ENCODE peak calls at places on chromosomes 3 and 15, in nine cellular contexts. Q is mucosa of gallbladder; E is activated T-cell treated with anti-CD3 and anti-CD28 coated beads for 1 hour; H is HEK293T; G is SW480; L is AG04450; C is T-cell; P is CD4-positive, alpha-beta T cell; U is stimulated activated CD4-positive, alpha-beta T cell treated with anti-CD3 and anti-CD28 coated beads, Interleukin-2, amount 100 ng/mL, for 48 hours. S is an unnamed sample.

GRCh38 chr15:101660005-101660404 is 7.8 kb upstream of the TM2D3 start:
- DNase-seq in L (no peak), E (no peak), Q (no peak), P (no peak), C (no peak), G (no peak), H (no peak), U (no peak), S (no peak)

GRCh38 chr3:185824467-185825378 is at the start of gene IGF2BP2:
- DNase-seq in L (peak; percentile 43), Q (peak; percentile 72), C (peak; percentile 35), G (peak; percentile 87), H (peak; percentile 47), U (peak; percentile 39), E (no peak), P (peak; percentile 16), S (peak; percentile 77)

GRCh38 chr3:42061711-42062408 is 29.3 kb upstream of the TRAK1 start:
- DNase-seq in H (no peak), G (peak; percentile 82), Q (peak; percentile 46), P (no peak), C (no peak), L (peak; percentile 63), E (no peak), U (no peak), S (no peak)

GRCh38 chr15:31502541-31503229 is 176.1 kb downstream of the KLF13 start:
- DNase-seq in C (no peak), E (no peak), U (no peak), G (no peak), H (no peak), L (no peak), Q (peak; percentile 3), P (no peak), S (no peak)

GRCh38 chr3:189555558-189555881 is 75.7 kb upstream of the TP63 start:
- DNase-seq in U (no peak), C (no peak), L (no peak), H (no peak), P (no peak), E (no peak), G (no peak), Q (no peak), S (no peak)

GRCh38 chr3:37442397-37442796 is 268.0 kb upstream of the LRRFIP2 start:
- DNase-seq in L (no peak), U (no peak), Q (no peak), G (no peak), E (no peak), P (no peak), H (no peak), C (no peak), S (no peak)

GRCh38 chr3:30353711-30354467 is 252.5 kb upstream of the TGFBR2 start:
- DNase-seq in C (peak; percentile 68), P (peak; percentile 25), E (no peak), G (peak; percentile 80), H (no peak), U (no peak), Q (no peak), L (no peak), S (no peak)

GRCh38 chr15:55282284-55282833 is 7.3 kb downstream of the RAB27A start:
- DNase-seq in U (no peak), G (no peak), L (no peak), H (no peak), E (no peak), P (no peak), Q (no peak), C (no peak), S (no peak)

GRCh38 chr3:106457278-106458210 is 588.7 kb upstream of the CBLB start:
- DNase-seq in Q (no peak), G (no peak), E (no peak), P (no peak), H (no peak), L (peak; percentile 60), C (no peak), U (no peak), S (no peak)

GRCh38 chr3:122947086-122947611 is 80.4 kb downstream of the SEMA5B start:
- DNase-seq in P (no peak), G (no peak), C (no peak), H (no peak), E (no peak), U (no peak), Q (no peak), L (no peak), S (no peak)

GRCh38 chr15:81002254-81003022 is 1.7 kb downstream of the TLNRD1 start:
- DNase-seq in E (no peak), U (no peak), C (no peak), H (no peak), Q (no peak), G (peak; percentile 17), P (no peak), L (no peak), S (no peak)

GRCh38 chr3:129663045-129663446 is 56.6 kb upstream of the PLXND1 start:
- DNase-seq in U (no peak), H (no peak), Q (peak; percentile 37), P (no peak), E (no peak), C (no peak), L (no peak), G (peak; percentile 81), S (no peak)

GRCh38 chr15:99099661-99100060 is 5.2 kb upstream of the SYNM start:
- DNase-seq in L (no peak), C (no peak), P (no peak), Q (no peak), G (no peak), U (no peak), H (no peak), E (no peak), S (no peak)

GRCh38 chr15:73677146-73677607 is 7.0 kb upstream of the CD276 start:
- DNase-seq in E (peak; percentile 28), L (no peak), Q (peak; percentile 82), U (peak; percentile 51), H (peak; percentile 72), G (peak; percentile 55), P (peak; percentile 38), C (peak; percentile 52), S (peak; percentile 44)

GRCh38 chr15:80068578-80068977 is 9.1 kb downstream of the ZFAND6 start:
- DNase-seq in H (no peak), G (no peak), P (no peak), U (no peak), Q (no peak), L (no peak), C (no peak), E (no peak), S (no peak)

GRCh38 chr3:55487376-55488241 is 503 bp upstream of the WNT5A start:
- DNase-seq in L (no peak), C (no peak), Q (no peak), H (peak; percentile 39), P (no peak), U (no peak), E (no peak), G (peak; percentile 67), S (peak; percentile 35)

GRCh38 chr3:194497799-194498575 is 11.2 kb upstream of the ATP13A3 start:
- DNase-seq in L (no peak), P (no peak), U (no peak), Q (no peak), G (no peak), C (no peak), H (no peak), E (no peak), S (no peak)

GRCh38 chr3:50649451-50649931 is 25.2 kb upstream of the DOCK3 start:
- DNase-seq in C (no peak), U (no peak), L (no peak), P (no peak), G (no peak), H (no peak), Q (no peak), E (no peak), S (no peak)

GRCh38 chr15:63019539-63020109 is 22.9 kb upstream of the TPM1 start:
- DNase-seq in E (no peak), H (peak; percentile 31), Q (peak; percentile 75), L (peak; percentile 70), P (no peak), G (peak; percentile 13), C (no peak), U (no peak), S (no peak)

GRCh38 chr3:141557961-141558706 is 71.3 kb downstream of the RASA2 start:
- DNase-seq in U (no peak), E (no peak), Q (no peak), G (no peak), H (no peak), P (no peak), L (no peak), C (no peak), S (no peak)

GRCh38 chr3:150074697-150075416 is 104.2 kb upstream of the PFN2 start:
- DNase-seq in G (no peak), H (no peak), P (no peak), Q (no peak), U (no peak), C (no peak), L (no peak), E (no peak), S (no peak)

S was measured in neural crest cell.